ENCODE peak calls at places on chromosomes 1 and 21, in five cellular contexts. P is NCI-H187 treated with DMSO at 0.1 percent for 48 hours; F is brain microvascular endothelial cell; Q is activated naive CD8-positive, alpha-beta T cell treated with anti-CD3 and anti-CD28 coated beads for 36 hours; N is A549. G is an unnamed sample.
A peak's percentile ranks its signal among the peaks of the same experiment; 100 is the strongest.

GRCh38 chr21:15252437-15252836 is 187.6 kb upstream of the NRIP1 start:
- DNase-seq in P (no peak), F (no peak), Q (no peak), N (no peak), G (no peak)

GRCh38 chr1:8259498-8260290 is 58.2 kb upstream of the SLC45A1 start:
- DNase-seq in P (no peak), F (peak; percentile 69), Q (no peak), N (peak; percentile 69), G (no peak)

GRCh38 chr1:108057536-108057935 is 92.6 kb upstream of the VAV3 start:
- DNase-seq in P (no peak), F (peak; percentile 44), Q (no peak), N (no peak), G (no peak)

GRCh38 chr1:44024903-44025525 is 6.2 kb downstream of the SLC6A9 start:
- DNase-seq in P (no peak), F (peak; percentile 23), Q (no peak), N (peak; percentile 54), G (no peak)

GRCh38 chr1:244069499-244069898 is 18.4 kb downstream of the ZBTB18 start:
- DNase-seq in P (no peak), F (no peak), Q (no peak), N (no peak), G (no peak)

GRCh38 chr1:234134878-234135277 is 230.4 kb downstream of the SLC35F3 start:
- DNase-seq in P (no peak), F (no peak), Q (no peak), N (no peak), G (no peak)

GRCh38 chr1:15212216-15212988 is 34.6 kb upstream of the FHAD1 start:
- DNase-seq in P (no peak), F (no peak), Q (no peak), N (no peak), G (no peak)

GRCh38 chr1:69744381-69744780 is 176.7 kb downstream of the LRRC7 start:
- DNase-seq in P (no peak), F (no peak), Q (no peak), N (no peak), G (no peak)

GRCh38 chr1:23657659-23658275 is 33.8 kb upstream of the RPL11 start:
- DNase-seq in P (no peak), F (peak; percentile 10), Q (peak; percentile 65), N (peak; percentile 63), G (peak; percentile 50)

GRCh38 chr1:101198842-101199636 is 37.8 kb upstream of the S1PR1 start:
- DNase-seq in P (no peak), F (no peak), Q (peak; percentile 57), N (no peak), G (no peak)

GRCh38 chr1:23581219-23581618 is 21.9 kb upstream of the ID3 start:
- DNase-seq in P (no peak), F (peak; percentile 91), Q (no peak), N (peak; percentile 58), G (no peak)

GRCh38 chr1:93080424-93080823 is 1.3 kb downstream of the MTF2 start:
- DNase-seq in P (peak; percentile 13), F (peak; percentile 43), Q (no peak), N (peak; percentile 64), G (no peak)

GRCh38 chr1:163267962-163268361 is 53.8 kb upstream of the NUF2 start:
- DNase-seq in P (no peak), F (no peak), Q (no peak), N (no peak), G (no peak)

GRCh38 chr1:17538428-17539130 is 919 bp upstream of the ARHGEF10L start:
- DNase-seq in P (no peak), F (no peak), Q (no peak), N (no peak), G (no peak)

GRCh38 chr21:14143999-14144398 is 66.8 kb downstream of the LIPI start:
- DNase-seq in P (no peak), F (no peak), Q (no peak), N (no peak), G (no peak)

GRCh38 chr1:213977909-213978308 is 9.9 kb upstream of the PROX1 start:
- DNase-seq in P (no peak), F (no peak), Q (no peak), N (no peak), G (no peak)

GRCh38 chr1:5933676-5934057 is 58.6 kb downstream of the NPHP4 start:
- DNase-seq in P (no peak), F (peak; percentile 24), Q (no peak), N (no peak), G (no peak)

GRCh38 chr1:177122869-177123268 is 41.6 kb downstream of the ASTN1 start:
- DNase-seq in P (peak; percentile 100), F (no peak), Q (no peak), N (no peak), G (no peak)

GRCh38 chr1:2300851-2301606 is 72.9 kb downstream of the SKI start:
- DNase-seq in P (no peak), F (peak; percentile 60), Q (peak; percentile 88), N (no peak), G (no peak)

GRCh38 chr21:14995695-14996490 is 68.9 kb downstream of the NRIP1 start:
- DNase-seq in P (no peak), F (no peak), Q (no peak), N (peak; percentile 14), G (no peak)

GRCh38 chr1:117967900-117968299 is 38.4 kb downstream of the WDR3 start:
- DNase-seq in P (no peak), F (no peak), Q (no peak), N (no peak), G (no peak)

GRCh38 chr1:247942624-247943023 is 6.0 kb upstream of the OR2L8 start:
- DNase-seq in P (no peak), F (no peak), Q (no peak), N (no peak), G (no peak)

GRCh38 chr1:93874025-93874651 is 4.9 kb downstream of the DNTTIP2 start:
- DNase-seq in P (no peak), F (peak; percentile 38), Q (no peak), N (peak; percentile 59), G (no peak)

GRCh38 chr1:5836776-5837440 is 155.3 kb downstream of the NPHP4 start:
- DNase-seq in P (no peak), F (no peak), Q (no peak), N (no peak), G (no peak)

GRCh38 chr1:223770621-223771315 is 58.4 kb downstream of the CAPN2 start:
- DNase-seq in P (no peak), F (no peak), Q (no peak), N (no peak), G (no peak)

GRCh38 chr1:186753241-186753640 is 73.0 kb upstream of the PTGS2 start:
- DNase-seq in P (no peak), F (no peak), Q (no peak), N (no peak), G (no peak)

GRCh38 chr1:76005755-76006154 is 68.8 kb upstream of the ST6GALNAC3 start:
- DNase-seq in P (no peak), F (no peak), Q (no peak), N (no peak), G (no peak)

GRCh38 chr1:3456449-3456963 is 2.0 kb downstream of the ARHGEF16 start:
- DNase-seq in P (no peak), F (no peak), Q (no peak), N (no peak), G (no peak)

GRCh38 chr1:41795205-41795762 is 123.4 kb downstream of the HIVEP3 start:
- DNase-seq in P (no peak), F (peak; percentile 32), Q (no peak), N (peak; percentile 19), G (no peak)

GRCh38 chr1:53107570-53108322 is 34.7 kb downstream of the SLC1A7 start:
- DNase-seq in P (no peak), F (peak; percentile 90), Q (no peak), N (peak; percentile 88), G (no peak)

GRCh38 chr1:156877433-156877832 is 16.1 kb upstream of the PEAR1 start:
- DNase-seq in P (no peak), F (no peak), Q (no peak), N (no peak), G (no peak)

GRCh38 chr21:43292041-43292865 is 123.4 kb downstream of the CRYAA start:
- DNase-seq in P (no peak), F (no peak), Q (no peak), N (no peak), G (no peak)

G was measured in H54.